ENCODE peak calls at places on chromosomes 12 and 14, in seven cellular contexts. C is effector memory CD4-positive, alpha-beta T cell; P is CD4-positive, alpha-beta T cell; G is foreskin keratinocyte; X is Karpas-422; I is thoracic aorta; M is adrenal gland. L is an unnamed sample.

GRCh38 chr14:61034416-61035100 is 53.5 kb downstream of the SLC38A6 start:
- DNase-seq in C (no peak), P (no peak), G (no peak), X (peak; percentile 92), I (no peak), M (no peak), L (no peak)

GRCh38 chr12:11553871-11554533 is 95.5 kb upstream of the ETV6 start:
- DNase-seq in C (no peak), P (peak; percentile 8), G (peak; percentile 37), X (peak; percentile 83), I (no peak), M (peak; percentile 38), L (peak; percentile 57)

GRCh38 chr12:76199808-76200207 is 115.3 kb upstream of the NAP1L1 start:
- DNase-seq in C (no peak), P (no peak), G (no peak), X (no peak), I (no peak), M (no peak), L (peak; percentile 95)

GRCh38 chr12:76346798-76347420 is 1.3 kb downstream of the BBS10 start:
- DNase-seq in C (no peak), P (no peak), G (peak; percentile 52), X (peak; percentile 75), I (no peak), M (peak; percentile 23), L (peak; percentile 70)

GRCh38 chr14:103716899-103717411 is 1.3 kb downstream of the ZFYVE21 start:
- DNase-seq in C (no peak), P (no peak), G (no peak), X (no peak), I (no peak), M (no peak), L (no peak)

GRCh38 chr12:96907681-96908163 is 665 bp downstream of the NEDD1 start:
- DNase-seq in C (no peak), P (no peak), G (peak; percentile 36), X (peak; percentile 57), I (no peak), M (peak; percentile 19), L (peak; percentile 43)

GRCh38 chr12:52441320-52441911 is 7.2 kb upstream of the KRT75 start:
- DNase-seq in C (no peak), P (no peak), G (peak; percentile 95), X (peak; percentile 51), I (no peak), M (no peak), L (no peak)

GRCh38 chr14:98227727-98228111 is 1044.3 kb downstream of the BCL11B start:
- DNase-seq in C (no peak), P (no peak), G (no peak), X (no peak), I (no peak), M (no peak), L (no peak)

GRCh38 chr12:14614704-14615121 is 47.0 kb upstream of the PLBD1 start:
- DNase-seq in C (no peak), P (no peak), G (peak; percentile 23), X (peak; percentile 89), I (no peak), M (no peak), L (no peak)

DNA sequence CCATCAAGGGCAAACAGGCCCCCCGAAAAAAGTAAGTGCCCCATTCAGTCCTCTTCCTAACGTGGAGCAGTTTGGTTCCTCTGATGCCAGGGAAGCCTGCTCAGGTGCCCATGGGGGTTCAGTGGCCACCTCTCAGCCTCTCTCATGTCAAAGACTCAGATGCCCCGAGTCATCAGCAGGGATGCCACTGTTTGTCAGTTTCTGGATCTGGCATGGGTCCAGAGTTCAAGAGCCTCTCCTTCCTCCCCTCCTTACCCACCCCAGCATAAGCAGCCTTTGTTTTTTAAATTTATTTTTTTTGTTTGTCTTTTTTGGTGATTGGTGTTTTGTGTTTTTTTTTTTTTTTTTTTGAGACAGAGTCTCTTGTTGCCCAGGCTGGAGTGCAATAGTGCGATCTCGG is 11.3 kb downstream of the KMT5A start:
- DNase-seq in C (no peak), P (no peak), G (no peak), X (no peak), I (no peak), M (no peak), L (no peak)
- H3K27ac ChIP-seq in C (no peak overlapping the region), P (no peak overlapping the region), G (no peak overlapping the region), X (no peak overlapping the region), I (peak overlapping the region; percentile 97), M (no peak overlapping the region), L (no peak overlapping the region)

DNA sequence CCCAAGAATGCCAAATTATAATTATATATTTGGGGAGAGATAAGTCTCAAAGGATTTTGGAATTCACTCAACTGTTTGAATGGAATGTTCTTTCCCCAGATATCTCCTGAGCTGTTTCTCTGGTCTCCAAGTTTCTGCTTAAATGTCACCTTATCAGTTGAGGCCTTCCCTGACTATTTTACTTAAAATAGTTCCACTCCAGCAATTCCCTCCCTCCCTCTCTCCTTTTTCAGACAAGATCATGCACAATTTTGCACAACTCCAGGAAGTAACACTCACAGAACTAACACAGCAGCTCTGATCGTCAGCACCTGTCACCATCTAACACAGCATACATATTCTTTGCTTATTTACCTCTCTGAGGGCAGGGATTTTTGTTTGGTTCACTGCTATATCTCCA is 12.5 kb downstream of the BTG1 start:
- DNase-seq in C (no peak), P (no peak), G (no peak), X (no peak), I (no peak), M (no peak), L (peak; percentile 42)
- H3K27ac ChIP-seq in C (peak overlapping the region; percentile 56), P (peak overlapping the region; percentile 59), G (no peak overlapping the region), X (no peak overlapping the region), I (peak overlapping the region; percentile 37), M (peak overlapping the region; percentile 7), L (peak overlapping the region; percentile 11)

GRCh38 chr12:123713398-123714301 is 1.5 kb downstream of the ATP6V0A2 start:
- DNase-seq in C (no peak), P (no peak), G (no peak), X (peak; percentile 45), I (no peak), M (no peak), L (no peak)

GRCh38 chr12:123707466-123707865 is 4.7 kb upstream of the ATP6V0A2 start:
- DNase-seq in C (no peak), P (no peak), G (no peak), X (peak; percentile 58), I (no peak), M (no peak), L (no peak)

GRCh38 chr12:123715151-123715676 is 3.1 kb downstream of the ATP6V0A2 start:
- DNase-seq in C (no peak), P (no peak), G (no peak), X (no peak), I (no peak), M (no peak), L (no peak)

GRCh38 chr12:123714302-123714627 is 2.1 kb downstream of the ATP6V0A2 start:
- DNase-seq in C (no peak), P (no peak), G (no peak), X (peak; percentile 47), I (no peak), M (no peak), L (no peak)

GRCh38 chr12:123712780-123713319 is 697 bp downstream of the ATP6V0A2 start:
- DNase-seq in C (no peak), P (no peak), G (no peak), X (peak; percentile 55), I (no peak), M (no peak), L (no peak)
- H3K27ac ChIP-seq in C (peak overlapping the region; percentile 55), P (no peak overlapping the region), G (peak overlapping the region; percentile 60), X (no peak overlapping the region), I (peak overlapping the region; percentile 34), M (peak overlapping the region; percentile 68), L (peak overlapping the region; percentile 71)

DNA sequence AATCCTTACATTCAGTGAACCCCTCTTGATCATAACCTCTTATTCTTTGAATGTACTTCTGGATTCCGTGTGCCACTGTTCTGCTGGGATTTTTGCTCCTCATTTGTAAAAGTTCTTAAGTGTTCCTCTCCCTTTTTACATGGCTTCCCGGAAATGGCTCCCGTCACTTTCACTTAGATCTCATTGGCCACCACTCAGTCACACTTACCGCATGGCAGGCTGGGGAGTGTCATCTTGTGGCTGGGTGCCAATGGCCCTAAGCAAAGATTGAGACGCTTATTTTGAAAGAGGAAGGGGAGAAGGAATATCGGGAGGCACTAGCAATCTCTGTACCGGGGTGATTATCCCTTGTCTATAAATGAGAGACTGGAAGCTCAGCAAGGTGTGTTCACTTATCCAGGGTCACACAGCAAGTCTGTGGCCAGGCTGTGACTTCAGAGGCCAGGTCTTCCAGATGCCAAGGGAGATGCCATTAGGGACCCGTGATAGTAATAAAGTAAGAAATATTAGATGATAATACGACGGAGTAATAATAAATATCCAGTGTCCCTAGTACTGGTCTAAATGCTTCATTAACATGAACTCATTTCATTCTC is 68.8 kb downstream of the RNFT2 start:
- DNase-seq in C (no peak), P (no peak), G (no peak), X (no peak), I (no peak), M (no peak), L (no peak)
- H3K27ac ChIP-seq in C (no peak overlapping the region), P (no peak overlapping the region), G (no peak overlapping the region), X (no peak overlapping the region), I (no peak overlapping the region), M (no peak overlapping the region), L (no peak overlapping the region)